ENCODE peak calls at places on chromosomes 11 and 22, in five cellular contexts. E, O, H, X and G are unnamed samples.

GRCh38 chr22:18136563-18137320 is 13.2 kb upstream of the USP18 start:
- DNase-seq in E (no peak), O (no peak), H (no peak), X (no peak), G (no peak)

GRCh38 chr22:30235687-30236170 is 10.8 kb downstream of the LIF start:
- DNase-seq in E (peak), O (no peak), H (no peak), X (peak), G (peak)

GRCh38 chr11:78850078-78850477 is 275.4 kb upstream of the NARS2 start:
- DNase-seq in E (no peak), O (no peak), H (no peak), X (no peak), G (no peak)

GRCh38 chr11:102345923-102346322 is 1.1 kb upstream of the BIRC2 start:
- DNase-seq in E (peak), O (no peak), H (peak), X (no peak), G (peak)

GRCh38 chr11:132874638-132875037 is 657.7 kb downstream of the OPCML start:
- DNase-seq in E (no peak), O (no peak), H (no peak), X (no peak), G (peak)

GRCh38 chr22:43151251-43152000 is at the start of gene TSPO:
- DNase-seq in E (peak), O (peak), H (peak), X (peak), G (peak)

GRCh38 chr22:37843746-37844089 is 416 bp downstream of the ANKRD54 start:
- DNase-seq in E (no peak), O (peak), H (no peak), X (no peak), G (peak)

GRCh38 chr11:47886096-47886495 is 37.9 kb upstream of the NUP160 start:
- DNase-seq in E (peak), O (no peak), H (peak), X (no peak), G (peak)

GRCh38 chr11:8265681-8266241 is 2.1 kb upstream of the LMO1 start:
- DNase-seq in E (no peak), O (no peak), H (no peak), X (peak), G (no peak)

GRCh38 chr22:41338614-41339212 is 37.4 kb downstream of the ZC3H7B start:
- DNase-seq in E (peak), O (no peak), H (peak), X (no peak), G (no peak)

GRCh38 chr11:126319374-126319740 is 15.5 kb downstream of the DCPS start:
- DNase-seq in E (no peak), O (no peak), H (no peak), X (no peak), G (no peak)

GRCh38 chr11:35174666-35175065 is 35.7 kb downstream of the CD44 start:
- DNase-seq in E (peak), O (no peak), H (peak), X (no peak), G (peak)

GRCh38 chr11:34259087-34259486 is 98.7 kb downstream of the ABTB2 start:
- DNase-seq in E (peak), O (peak), H (no peak), X (no peak), G (no peak)